ENCODE peak calls at places on chromosomes 12 and 14, in eight cellular contexts. Y is tibial nerve; X is iPS-NIHi11; Z is nephron progenitor cell; M is hippocampal formation; Q is spleen; A is amniotic epithelial cell; S is activated CD8-positive, alpha-beta T cell treated with anti-CD3 and anti-CD28 coated beads, Interleukin-2, amount 10 ng/mL, durations not matched to agents 7 days and 5 days. O is an unnamed sample.

GRCh38 chr12:14126692-14127091 is 145.3 kb upstream of the GRIN2B start:
- DNase-seq in Y (no peak), X (no peak), Z (no peak), M (no peak), Q (no peak), A (no peak), S (no peak), O (no peak)

GRCh38 chr12:19457561-19457960 is 18.3 kb downstream of the AEBP2 start:
- DNase-seq in Y (no peak), X (no peak), Z (no peak), M (no peak), Q (no peak), A (no peak), S (no peak), O (no peak)

GRCh38 chr14:40574780-40575179 is 1031.9 kb upstream of the LRFN5 start:
- DNase-seq in Y (no peak), X (no peak), Z (no peak), M (no peak), Q (no peak), A (no peak), S (no peak), O (no peak)

GRCh38 chr12:112788205-112788604 is 3.3 kb upstream of the RPH3A start:
- DNase-seq in Y (no peak), X (no peak), Z (no peak), M (no peak), Q (no peak), A (no peak), S (no peak), O (no peak)

GRCh38 chr12:130362060-130362459 is 24.4 kb downstream of the PIWIL1 start:
- DNase-seq in Y (no peak), X (no peak), Z (no peak), M (no peak), Q (no peak), A (no peak), S (no peak), O (no peak)

GRCh38 chr14:99881011-99881410 is 87.8 kb downstream of the EML1 start:
- DNase-seq in Y (no peak), X (no peak), Z (no peak), M (peak), Q (no peak), A (peak), S (no peak), O (no peak)

GRCh38 chr12:121957831-121958515 is 39.6 kb downstream of the CFAP251 start:
- DNase-seq in Y (no peak), X (no peak), Z (no peak), M (no peak), Q (no peak), A (no peak), S (no peak), O (peak)

GRCh38 chr14:31961881-31962280 is 115.2 kb upstream of the ARHGAP5 start:
- DNase-seq in Y (no peak), X (no peak), Z (no peak), M (no peak), Q (no peak), A (peak), S (no peak), O (no peak)

GRCh38 chr12:58919271-58920101 is 818 bp downstream of the LRIG3 start:
- DNase-seq in Y (peak), X (peak), Z (no peak), M (peak), Q (peak), A (peak), S (no peak), O (no peak)

GRCh38 chr14:62409185-62409584 is 636.1 kb downstream of the KCNH5 start:
- DNase-seq in Y (no peak), X (no peak), Z (no peak), M (no peak), Q (no peak), A (no peak), S (no peak), O (no peak)

GRCh38 chr12:48021485-48022179 is 17.4 kb upstream of the COL2A1 start:
- DNase-seq in Y (no peak), X (peak), Z (no peak), M (no peak), Q (no peak), A (no peak), S (no peak), O (no peak)

GRCh38 chr12:87344699-87345098 is 684.5 kb downstream of the C12orf50 start:
- DNase-seq in Y (no peak), X (peak), Z (no peak), M (no peak), Q (no peak), A (peak), S (no peak), O (no peak)

GRCh38 chr12:105911966-105912365 is 226.8 kb downstream of the NUAK1 start:
- DNase-seq in Y (no peak), X (no peak), Z (no peak), M (no peak), Q (no peak), A (no peak), S (no peak), O (no peak)

GRCh38 chr12:80509781-80510556 is 65.9 kb downstream of the PTPRQ start:
- DNase-seq in Y (no peak), X (no peak), Z (no peak), M (no peak), Q (no peak), A (peak), S (no peak), O (no peak)

GRCh38 chr14:91548145-91548544 is 38.0 kb upstream of the PPP4R3A start:
- DNase-seq in Y (no peak), X (no peak), Z (no peak), M (no peak), Q (no peak), A (no peak), S (no peak), O (no peak)

GRCh38 chr14:73783107-73783727 is 68.4 kb upstream of the PTGR2 start:
- DNase-seq in Y (no peak), X (no peak), Z (peak), M (no peak), Q (peak), A (no peak), S (no peak), O (no peak)

GRCh38 chr12:116126610-116127009 is 150.9 kb downstream of the MED13L start:
- DNase-seq in Y (no peak), X (no peak), Z (no peak), M (no peak), Q (no peak), A (peak), S (no peak), O (no peak)

GRCh38 chr12:26287666-26288408 is 92.5 kb downstream of the SSPN start:
- DNase-seq in Y (peak), X (no peak), Z (no peak), M (peak), Q (no peak), A (peak), S (no peak), O (no peak)

GRCh38 chr12:93402333-93403311 is 24.9 kb downstream of the NUDT4 start:
- DNase-seq in Y (no peak), X (no peak), Z (no peak), M (no peak), Q (no peak), A (no peak), S (no peak), O (no peak)

GRCh38 chr12:94374124-94374523 is 85.5 kb downstream of the CEP83 start:
- DNase-seq in Y (no peak), X (no peak), Z (no peak), M (no peak), Q (no peak), A (no peak), S (no peak), O (no peak)

GRCh38 chr12:50620050-50620974 is 115.5 kb downstream of the DIP2B start:
- DNase-seq in Y (no peak), X (peak), Z (peak), M (no peak), Q (no peak), A (peak), S (no peak), O (no peak)

GRCh38 chr14:81801921-81802320 is 268.3 kb upstream of the SEL1L start:
- DNase-seq in Y (no peak), X (no peak), Z (no peak), M (peak), Q (no peak), A (no peak), S (no peak), O (no peak)

GRCh38 chr12:18971932-18972331 is 157.6 kb upstream of the PLEKHA5 start:
- DNase-seq in Y (no peak), X (no peak), Z (no peak), M (no peak), Q (no peak), A (no peak), S (no peak), O (no peak)

GRCh38 chr14:31205681-31206535 is 1.7 kb downstream of the HECTD1 start:
- DNase-seq in Y (no peak), X (no peak), Z (no peak), M (no peak), Q (no peak), A (peak), S (no peak), O (peak)

GRCh38 chr12:124496584-124496983 is 70.8 kb downstream of the NCOR2 start:
- DNase-seq in Y (no peak), X (peak), Z (no peak), M (no peak), Q (no peak), A (peak), S (peak), O (peak)

GRCh38 chr12:5003025-5003666 is 40.5 kb upstream of the KCNA5 start:
- DNase-seq in Y (peak), X (peak), Z (peak), M (peak), Q (peak), A (peak), S (peak), O (peak)

GRCh38 chr14:57761800-57762199 is 104.1 kb downstream of the SLC35F4 start:
- DNase-seq in Y (no peak), X (no peak), Z (no peak), M (no peak), Q (no peak), A (peak), S (no peak), O (no peak)